ENCODE peak calls at places on chromosomes 7 and 10, in seven cellular contexts. C is NCI-H1694; H is T1000; P is frontal cortex; R is smooth muscle cell of the brain vasculature; U is stimulated activated CD8-positive, alpha-beta memory T cell treated with anti-CD3 and anti-CD28 coated beads, Interleukin-15, amount 100 ng/mL, for 48 hours; D is NCI-H526. S is an unnamed sample.

GRCh38 chr7:106372121-106372520 is 87.3 kb upstream of the NAMPT start:
- DNase-seq in H (no peak), D (no peak), U (no peak), P (no peak), C (no peak), R (no peak), S (no peak)

GRCh38 chr7:1479287-1479686 is 20.0 kb upstream of the MICALL2 start:
- DNase-seq in D (no peak), P (no peak), R (no peak), H (no peak), U (no peak), C (no peak), S (no peak)

GRCh38 chr10:28928484-28928883 is 251.2 kb downstream of the BAMBI start:
- DNase-seq in D (no peak), C (no peak), H (no peak), R (no peak), U (no peak), P (no peak), S (no peak)

GRCh38 chr7:35003679-35004278 is 33.5 kb downstream of the DPY19L1 start:
- DNase-seq in D (peak; percentile 77), C (peak; percentile 11), R (no peak), U (no peak), P (no peak), H (peak; percentile 61), S (peak; percentile 58)

GRCh38 chr10:3772349-3773222 is 12.4 kb downstream of the KLF6 start:
- DNase-seq in P (no peak), R (no peak), D (no peak), U (no peak), H (no peak), C (no peak), S (no peak)

GRCh38 chr7:152859781-152860191 is 100.2 kb downstream of the ACTR3B start:
- DNase-seq in R (no peak), P (no peak), D (no peak), H (no peak), U (no peak), C (no peak), S (peak; percentile 54)

GRCh38 chr10:78301891-78302738 is 268.5 kb downstream of the RPS24 start:
- DNase-seq in H (no peak), U (no peak), P (no peak), C (no peak), R (no peak), D (no peak), S (no peak)

GRCh38 chr7:127678330-127678729 is 26.3 kb downstream of the SND1 start:
- DNase-seq in R (no peak), H (no peak), D (no peak), C (peak; percentile 22), U (no peak), P (no peak), S (no peak)

GRCh38 chr10:77393821-77394501 is 243.6 kb downstream of the KCNMA1 start:
- DNase-seq in P (no peak), D (no peak), C (peak; percentile 39), H (no peak), U (no peak), R (no peak), S (no peak)

GRCh38 chr10:89549510-89549909 is 14.1 kb upstream of the SLC16A12 start:
- DNase-seq in R (no peak), U (no peak), D (no peak), C (no peak), H (no peak), P (no peak), S (no peak)

GRCh38 chr10:30215631-30216030 is 133.4 kb downstream of the MTPAP start:
- DNase-seq in H (no peak), D (no peak), C (no peak), P (no peak), R (no peak), U (no peak), S (no peak)

GRCh38 chr10:80457554-80458262 is 3.6 kb downstream of the TSPAN14 start:
- DNase-seq in C (no peak), P (no peak), U (no peak), R (no peak), D (peak; percentile 6), H (no peak), S (no peak)

GRCh38 chr7:28815928-28816373 is 142.2 kb downstream of the TRIL start:
- DNase-seq in C (no peak), P (no peak), U (no peak), H (no peak), R (no peak), D (no peak), S (no peak)

GRCh38 chr7:114412548-114412947 is 2.1 kb upstream of the FOXP2 start:
- DNase-seq in H (no peak), R (no peak), C (no peak), P (no peak), D (peak; percentile 98), U (no peak), S (no peak)

GRCh38 chr10:102457591-102458150 is 6.3 kb upstream of the C10orf95 start:
- DNase-seq in P (no peak), H (no peak), C (peak; percentile 83), U (no peak), D (no peak), R (no peak), S (no peak)

GRCh38 chr10:132448248-132448731 is 51.3 kb downstream of the PWWP2B start:
- DNase-seq in P (no peak), C (no peak), U (peak; percentile 59), D (no peak), R (no peak), H (peak; percentile 75), S (peak; percentile 70)

GRCh38 chr7:33452805-33453502 is 323.6 kb downstream of the BBS9 start:
- DNase-seq in H (no peak), C (no peak), P (no peak), R (no peak), D (no peak), U (no peak), S (no peak)

GRCh38 chr10:97016728-97017473 is 168.9 kb downstream of the SLIT1 start:
- DNase-seq in U (peak; percentile 30), D (no peak), P (peak; percentile 50), C (no peak), H (no peak), R (no peak), S (no peak)

GRCh38 chr7:105017263-105018051 is 3.5 kb downstream of the KMT2E start:
- DNase-seq in P (no peak), C (no peak), R (no peak), H (no peak), D (no peak), U (no peak), S (no peak)

GRCh38 chr10:61232780-61233179 is 220.4 kb downstream of the TMEM26 start:
- DNase-seq in U (no peak), R (no peak), H (no peak), D (no peak), C (no peak), P (no peak), S (no peak)

GRCh38 chr7:96093435-96093834 is 228.5 kb downstream of the SLC25A13 start:
- DNase-seq in R (no peak), D (no peak), H (no peak), P (no peak), U (no peak), C (no peak), S (peak; percentile 23)

GRCh38 chr7:28802450-28802849 is 155.7 kb downstream of the TRIL start:
- DNase-seq in H (no peak), R (no peak), C (no peak), D (no peak), U (no peak), P (no peak), S (no peak)

GRCh38 chr7:117186218-117186617 is 136.6 kb downstream of the WNT2 start:
- DNase-seq in D (no peak), R (no peak), H (no peak), U (no peak), C (no peak), P (no peak), S (peak; percentile 9)

GRCh38 chr7:50940621-50941020 is 157.9 kb upstream of the GRB10 start:
- DNase-seq in D (no peak), C (no peak), H (no peak), R (no peak), U (no peak), P (no peak), S (no peak)

GRCh38 chr7:15503603-15504280 is 58.1 kb downstream of the AGMO start:
- DNase-seq in D (no peak), U (no peak), P (no peak), H (no peak), R (no peak), C (no peak), S (no peak)

GRCh38 chr7:6576024-6576866 is 1.0 kb upstream of the ZDHHC4 start:
- DNase-seq in R (no peak), C (no peak), P (no peak), D (no peak), H (no peak), U (no peak), S (no peak)

GRCh38 chr7:33601884-33602283 is 303.5 kb upstream of the BMPER start:
- DNase-seq in H (no peak), D (no peak), C (no peak), U (no peak), P (no peak), R (no peak), S (no peak)

GRCh38 chr7:44733708-44734481 is 14.8 kb upstream of the ZMIZ2 start:
- DNase-seq in P (no peak), H (peak; percentile 49), C (no peak), D (no peak), U (no peak), R (no peak), S (no peak)

GRCh38 chr7:117007285-117007684 is 54.0 kb downstream of the ST7 start:
- DNase-seq in D (no peak), R (no peak), P (no peak), C (no peak), U (no peak), H (no peak), S (no peak)

GRCh38 chr10:17820943-17821342 is 11.8 kb downstream of the MRC1 start:
- DNase-seq in U (no peak), D (no peak), H (no peak), C (no peak), R (no peak), P (no peak), S (no peak)